ENCODE peak calls at places on chromosome 19, in six cellular contexts. E is endothelial cell of umbilical vein, J is A549, K is K562, P is HepG2, G is GM12878. V is an unnamed sample.

GRCh38 chr19:54162241-54162805 is 2.8 kb upstream of the LENG1 start:
- DNase-seq in J (peak), P (no peak), E (peak), G (no peak), K (peak), V (peak)

GRCh38 chr19:43711751-43712355 is 4.0 kb upstream of the IRGC start:
- DNase-seq in J (no peak), E (no peak), P (no peak), G (no peak), K (no peak), V (no peak)

GRCh38 chr19:51354742-51355148 is 11.4 kb downstream of the ETFB start:
- DNase-seq in E (no peak), J (no peak), P (peak), K (no peak), G (no peak), V (no peak)

GRCh38 chr19:36573020-36573947 is at the start of gene ZNF529:
- DNase-seq in G (peak), E (peak), P (peak), K (peak), J (peak), V (peak)

GRCh38 chr19:38653028-38653571 is 5.7 kb downstream of the ACTN4 start:
- DNase-seq in G (no peak), K (no peak), J (no peak), E (peak), P (peak), V (no peak)

GRCh38 chr19:40716031-40716654 is 543 bp downstream of the COQ8B start:
- DNase-seq in E (peak), J (peak), P (no peak), K (peak), G (peak), V (no peak)

GRCh38 chr19:41697198-41697855 is 9.3 kb upstream of the CEACAM7 start:
- DNase-seq in P (no peak), G (no peak), K (no peak), J (no peak), E (no peak), V (no peak)

GRCh38 chr19:33280351-33280921 is 21.9 kb downstream of the CEBPA start:
- DNase-seq in J (no peak), G (peak), P (no peak), E (no peak), K (no peak), V (peak)

GRCh38 chr19:30670011-30670329 is 297.8 kb downstream of the ZNF536 start:
- DNase-seq in P (no peak), G (no peak), E (no peak), K (no peak), J (no peak), V (no peak)

GRCh38 chr19:44644391-44645016 is 794 bp downstream of the PVR start:
- DNase-seq in E (peak), G (no peak), J (peak), K (peak), P (peak), V (peak)

GRCh38 chr19:6720369-6721112 is at the start of gene C3:
- DNase-seq in P (peak), K (no peak), G (no peak), J (peak), E (no peak), V (peak)

GRCh38 chr19:47022541-47023447 is 3.2 kb downstream of the NPAS1 start:
- DNase-seq in J (no peak), K (peak), G (no peak), P (no peak), E (no peak), V (no peak)

GRCh38 chr19:17513801-17514200 is 2.4 kb downstream of the PGLS start:
- DNase-seq in G (no peak), J (no peak), P (no peak), E (no peak), K (no peak), V (peak)

GRCh38 chr19:55014714-55015113 is 23.4 kb downstream of the GP6 start:
- DNase-seq in P (no peak), J (no peak), E (peak), G (no peak), K (no peak), V (no peak)

GRCh38 chr19:50882188-50882587 is 8.9 kb downstream of the KLK2 start:
- DNase-seq in G (no peak), J (no peak), K (peak), E (no peak), P (no peak), V (no peak)

GRCh38 chr19:33685541-33685940 is 63.8 kb downstream of the CHST8 start:
- DNase-seq in K (no peak), J (no peak), E (no peak), G (no peak), P (no peak), V (no peak)

GRCh38 chr19:23999821-24000610 is 85.3 kb downstream of the ZNF726 start:
- DNase-seq in J (no peak), P (no peak), K (no peak), E (no peak), G (no peak), V (no peak)

GRCh38 chr19:35086455-35086854 is 29.2 kb upstream of the FXYD3 start:
- DNase-seq in G (no peak), K (no peak), E (no peak), P (no peak), J (no peak), V (no peak)

GRCh38 chr19:52923782-52924593 is 760 bp upstream of the ZNF888 start:
- DNase-seq in K (peak), G (no peak), P (peak), E (peak), J (no peak), V (peak)

GRCh38 chr19:53507523-53508442 is 30.2 kb upstream of the ZNF331 start:
- DNase-seq in P (peak), G (no peak), J (no peak), E (no peak), K (no peak), V (no peak)

GRCh38 chr19:38674388-38675133 is 27.1 kb downstream of the ACTN4 start:
- DNase-seq in G (no peak), P (no peak), K (peak), J (no peak), E (no peak), V (no peak)

GRCh38 chr19:18020212-18021067 is 12.5 kb downstream of the ARRDC2 start:
- DNase-seq in E (peak), P (peak), K (peak), G (no peak), J (no peak), V (no peak)

GRCh38 chr19:30604657-30605056 is 232.5 kb downstream of the ZNF536 start:
- DNase-seq in E (no peak), J (no peak), K (no peak), P (no peak), G (no peak), V (no peak)

GRCh38 chr19:48868196-48868886 is at the start of gene PLEKHA4:
- DNase-seq in J (no peak), G (no peak), K (peak), E (peak), P (no peak), V (no peak)

GRCh38 chr19:7533925-7534480 is 1.5 kb upstream of the PNPLA6 start:
- DNase-seq in E (peak), K (peak), J (peak), G (peak), P (peak), V (peak)

DNA sequence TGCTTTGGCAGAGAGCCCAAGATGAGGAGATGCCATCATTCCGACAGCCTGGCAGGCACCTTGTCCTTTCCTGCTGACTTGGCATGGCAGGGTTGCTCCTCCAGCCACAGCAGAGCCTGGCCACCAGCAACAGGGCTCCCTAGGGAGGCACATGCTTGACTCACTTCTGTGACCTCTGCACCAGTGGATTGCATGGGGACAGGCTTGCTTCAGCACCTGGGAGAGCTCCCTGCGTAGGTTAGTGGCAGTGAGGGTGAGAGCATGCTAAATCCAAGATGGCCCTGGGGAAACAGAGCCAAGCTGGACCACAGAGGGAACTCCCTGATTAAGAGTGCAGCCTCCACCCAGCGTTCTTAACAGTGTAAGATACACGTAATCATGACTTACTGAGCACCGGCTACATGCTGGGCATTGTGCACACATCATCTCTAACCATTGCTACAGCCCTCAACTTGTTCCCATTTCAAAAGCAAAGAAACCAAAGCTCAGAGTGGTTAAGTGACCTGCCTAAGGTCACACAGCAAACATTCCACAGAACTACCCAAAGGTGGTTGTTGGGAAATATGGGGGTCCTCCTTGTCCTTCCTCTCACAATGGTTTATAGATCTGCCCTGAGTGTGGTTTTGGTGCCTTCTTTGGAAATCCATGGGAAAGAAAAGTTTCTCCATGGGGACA is 116.6 kb upstream of the UQCRFS1 start:
- DNase-seq in J (no peak), G (no peak), P (peak), K (peak), E (no peak), V (peak)
- TF ChIP-seq MYC in J (no peak), G (no peak), P (no peak), K (no peak), E (no peak), V (no peak)

GRCh38 chr19:13052447-13053232 is 50.0 kb downstream of the LYL1 start:
- DNase-seq in G (no peak), E (no peak), P (no peak), J (no peak), K (no peak), V (no peak)

GRCh38 chr19:13054605-13055212 is 47.9 kb downstream of the LYL1 start:
- DNase-seq in K (no peak), E (no peak), P (no peak), G (no peak), J (no peak), V (no peak)

GRCh38 chr19:13053238-13053637 is 49.4 kb downstream of the LYL1 start:
- DNase-seq in P (no peak), E (no peak), J (no peak), G (no peak), K (no peak), V (no peak)

GRCh38 chr19:13055213-13056051 is 47.2 kb downstream of the LYL1 start:
- DNase-seq in J (no peak), E (peak), K (no peak), G (no peak), P (no peak), V (no peak)

GRCh38 chr19:13053761-13054604 is 48.7 kb downstream of the LYL1 start:
- DNase-seq in P (peak), J (no peak), K (no peak), G (no peak), E (peak), V (no peak)
- TF ChIP-seq POLR2A in P (peak), J (no peak), K (no peak), G (no peak), E (peak), V (no peak)

DNA sequence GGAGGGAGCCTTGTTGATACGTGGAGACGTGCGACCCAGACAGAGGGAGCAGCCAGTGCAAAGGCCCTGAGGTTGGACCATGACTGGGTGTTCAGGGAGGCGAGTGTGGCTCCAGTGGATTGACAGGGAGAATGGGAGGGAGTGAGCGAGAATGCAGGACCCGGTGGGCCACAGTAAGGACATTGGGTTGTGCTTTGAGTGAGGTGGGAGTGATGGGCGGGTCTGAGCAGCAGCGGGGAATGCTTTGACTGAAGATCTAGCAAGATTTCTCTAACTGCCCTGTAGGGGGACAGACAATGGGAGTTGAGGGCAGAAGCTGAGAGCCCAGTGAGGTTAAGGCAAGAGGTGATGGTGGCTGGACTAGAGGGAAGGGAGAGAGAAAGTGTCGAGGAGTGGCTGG is 7.7 kb upstream of the NANOS2 start:
- DNase-seq in P (peak), K (peak), J (peak), G (no peak), E (no peak), V (peak)
- TF ChIP-seq MYC in P (no peak), K (no peak), J (no peak), G (no peak), E (no peak), V (no peak)

GRCh38 chr19:16325671-16326400 is 1.2 kb downstream of the KLF2 start:
- DNase-seq in K (no peak), E (peak), P (no peak), G (no peak), J (no peak), V (no peak)
- TF ChIP-seq POLR2A in K (no peak), E (peak), P (no peak), G (peak), J (no peak), V (no peak)

DNA sequence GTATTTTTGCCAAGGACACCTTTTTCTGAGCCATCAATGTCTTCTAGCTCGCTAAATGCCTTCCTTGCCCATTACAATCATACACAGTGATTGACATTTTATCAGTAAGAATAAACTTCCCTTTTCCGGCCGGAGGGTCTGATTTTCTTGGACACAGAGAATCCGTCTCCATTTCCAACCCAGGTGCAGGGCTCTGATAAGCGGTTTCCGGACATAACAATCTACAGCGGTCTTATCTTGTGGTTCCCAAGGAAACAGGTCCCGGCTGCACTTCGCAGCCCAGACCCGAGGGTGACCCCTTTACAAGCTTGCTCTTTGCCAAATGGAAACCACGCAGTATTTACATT is 5.1 kb upstream of the ZNF77 start:
- DNase-seq in J (peak), K (peak), E (peak), P (peak), G (no peak), V (peak)
- TF ChIP-seq MYC in J (no peak), K (no peak), E (no peak), P (no peak), G (no peak), V (no peak)

GRCh38 chr19:1259206-1259872 is 9.8 kb upstream of the CIRBP start:
- DNase-seq in E (peak), G (peak), K (no peak), P (peak), J (peak), V (peak)
- TF ChIP-seq POLR2A in E (peak), G (peak), K (peak), P (no peak), J (no peak), V (no peak)

GRCh38 chr19:5494780-5495179 is 39.6 kb downstream of the ZNRF4 start:
- DNase-seq in J (no peak), E (no peak), K (no peak), P (no peak), G (no peak), V (no peak)

GRCh38 chr19:5489511-5489910 is 34.3 kb downstream of the ZNRF4 start:
- DNase-seq in K (no peak), P (no peak), J (no peak), E (no peak), G (no peak), V (no peak)

GRCh38 chr19:5492281-5492812 is 37.1 kb downstream of the ZNRF4 start:
- DNase-seq in J (no peak), P (no peak), E (no peak), G (no peak), K (no peak), V (no peak)

GRCh38 chr19:5492813-5493409 is 37.7 kb downstream of the ZNRF4 start:
- DNase-seq in G (no peak), J (no peak), P (no peak), E (no peak), K (no peak), V (no peak)

GRCh38 chr19:5491565-5491964 is 36.3 kb downstream of the ZNRF4 start:
- DNase-seq in P (no peak), K (no peak), J (no peak), G (no peak), E (no peak), V (peak)
- TF ChIP-seq MYC in P (no peak), K (no peak), J (no peak), G (no peak), E (no peak), V (no peak)

V was measured in NB4.